ENCODE peak calls at places on chromosomes 1 and 21, in four cellular contexts. One of them, this sample, is unnamed.
A peak's percentile ranks its signal among the peaks of the same experiment; 100 is the strongest.

GRCh38 chr1:197486948-197487347 is 218.9 kb downstream of the CRB1 start:
- DNase-seq in T-cell: no peak
- DNase-seq in neural progenitor cell: no peak
- DNase-seq in NAMALWA: no peak
- DNase-seq in this sample: peak; percentile 46

GRCh38 chr1:229888157-229888556 is 178.9 kb upstream of the GALNT2 start:
- DNase-seq in T-cell: no peak
- DNase-seq in neural progenitor cell: no peak
- DNase-seq in NAMALWA: no peak
- DNase-seq in this sample: no peak

GRCh38 chr1:202835548-202836072 is 24.9 kb downstream of the PCAT6 start:
- DNase-seq in T-cell: no peak
- DNase-seq in neural progenitor cell: no peak
- DNase-seq in NAMALWA: no peak
- DNase-seq in this sample: no peak

GRCh38 chr1:14939527-14940284 is 213.8 kb upstream of the TMEM51 start:
- DNase-seq in T-cell: no peak
- DNase-seq in neural progenitor cell: no peak
- DNase-seq in NAMALWA: no peak
- DNase-seq in this sample: no peak

GRCh38 chr21:33648555-33648954 is 6.3 kb downstream of the ITSN1 start:
- DNase-seq in T-cell: no peak
- DNase-seq in neural progenitor cell: no peak
- DNase-seq in NAMALWA: no peak
- DNase-seq in this sample: no peak

GRCh38 chr1:171717080-171717479 is 24.8 kb downstream of the VAMP4 start:
- DNase-seq in T-cell: no peak
- DNase-seq in neural progenitor cell: no peak
- DNase-seq in NAMALWA: no peak
- DNase-seq in this sample: no peak

GRCh38 chr1:166999500-166999899 is 10.4 kb downstream of the MAEL start:
- DNase-seq in T-cell: no peak
- DNase-seq in neural progenitor cell: no peak
- DNase-seq in NAMALWA: no peak
- DNase-seq in this sample: peak; percentile 45

GRCh38 chr21:33897098-33897497 is 18.5 kb downstream of the ATP5PO start:
- DNase-seq in T-cell: no peak
- DNase-seq in neural progenitor cell: no peak
- DNase-seq in NAMALWA: no peak
- DNase-seq in this sample: no peak

GRCh38 chr1:164953095-164953494 is 394.1 kb downstream of the PBX1 start:
- DNase-seq in T-cell: no peak
- DNase-seq in neural progenitor cell: no peak
- DNase-seq in NAMALWA: no peak
- DNase-seq in this sample: no peak

GRCh38 chr1:88111806-88112205 is 572.3 kb upstream of the PKN2 start:
- DNase-seq in T-cell: no peak
- DNase-seq in neural progenitor cell: no peak
- DNase-seq in NAMALWA: no peak
- DNase-seq in this sample: no peak

GRCh38 chr1:161207173-161207572 is 5.0 kb downstream of the NDUFS2 start:
- DNase-seq in T-cell: no peak
- DNase-seq in neural progenitor cell: no peak
- DNase-seq in NAMALWA: no peak
- DNase-seq in this sample: no peak

GRCh38 chr1:230242317-230242716 is 175.3 kb downstream of the GALNT2 start:
- DNase-seq in T-cell: no peak
- DNase-seq in neural progenitor cell: no peak
- DNase-seq in NAMALWA: no peak
- DNase-seq in this sample: no peak

GRCh38 chr1:230979389-230979716 is 459 bp downstream of the ARV1 start:
- DNase-seq in T-cell: no peak
- DNase-seq in neural progenitor cell: no peak
- DNase-seq in NAMALWA: no peak
- DNase-seq in this sample: no peak

GRCh38 chr1:47978486-47978885 is 18.7 kb downstream of the TRABD2B start:
- DNase-seq in T-cell: no peak
- DNase-seq in neural progenitor cell: no peak
- DNase-seq in NAMALWA: no peak
- DNase-seq in this sample: no peak

GRCh38 chr1:227449051-227449450 is 114.3 kb upstream of the ZNF678 start:
- DNase-seq in T-cell: no peak
- DNase-seq in neural progenitor cell: peak; percentile 68
- DNase-seq in NAMALWA: peak; percentile 67
- DNase-seq in this sample: peak; percentile 76